ENCODE peak calls at places on chromosomes 3 and 15, in seven cellular contexts. Q is fibroblast of lung, A is thoracic aorta, V is H9, O is K562, U is astrocyte, G is left ventricle myocardium inferior. J is an unnamed sample.
A peak's percentile ranks its signal among the peaks of the same experiment; 100 is the strongest.

GRCh38 chr3:111593666-111594065 is 1.5 kb downstream of the ZBED2 start:
- DNase-seq in U (no peak), O (no peak), V (no peak), G (no peak), A (no peak), Q (no peak), J (no peak)

GRCh38 chr15:74725845-74726773 is 781 bp upstream of the CYP1A1 start:
- DNase-seq in V (peak; percentile 73), A (no peak), Q (no peak), O (no peak), U (no peak), G (peak; percentile 37), J (peak; percentile 79)

GRCh38 chr3:176513604-176514003 is 683.7 kb downstream of the TBL1XR1 start:
- DNase-seq in O (no peak), G (no peak), U (no peak), A (no peak), Q (no peak), V (no peak), J (peak; percentile 14)

GRCh38 chr3:174538116-174538515 is 321.0 kb upstream of the NAALADL2 start:
- DNase-seq in A (no peak), U (no peak), G (no peak), V (no peak), O (no peak), Q (peak; percentile 19), J (peak; percentile 19)

GRCh38 chr3:30511524-30512278 is 94.7 kb upstream of the TGFBR2 start:
- DNase-seq in U (peak; percentile 98), Q (peak; percentile 99), O (no peak), G (no peak), V (no peak), A (no peak), J (no peak)

GRCh38 chr3:108076564-108076963 is 14.3 kb downstream of the CD47 start:
- DNase-seq in Q (no peak), U (no peak), V (no peak), G (no peak), O (no peak), A (no peak), J (no peak)

GRCh38 chr15:70200511-70200991 is 102.8 kb upstream of the TLE3 start:
- DNase-seq in U (no peak), A (no peak), O (no peak), G (no peak), Q (no peak), V (no peak), J (no peak)

GRCh38 chr15:79099692-79100091 is 9.1 kb upstream of the RASGRF1 start:
- DNase-seq in G (no peak), O (no peak), V (peak; percentile 19), Q (no peak), A (no peak), U (no peak), J (no peak)

GRCh38 chr3:156553705-156554356 is 1.1 kb downstream of the SSR3 start:
- DNase-seq in U (peak; percentile 85), V (no peak), O (peak; percentile 28), G (no peak), Q (peak; percentile 88), A (no peak), J (no peak)

GRCh38 chr3:20190991-20191390 is 5.0 kb upstream of the SGO1 start:
- DNase-seq in U (no peak), Q (no peak), G (no peak), A (no peak), O (no peak), V (peak; percentile 36), J (peak; percentile 14)

GRCh38 chr3:133812872-133813271 is 7.3 kb downstream of the SRPRB start:
- DNase-seq in A (no peak), O (no peak), G (no peak), V (no peak), Q (peak; percentile 38), U (peak; percentile 20), J (no peak)

GRCh38 chr15:51218249-51218648 is 120.1 kb downstream of the CYP19A1 start:
- DNase-seq in A (no peak), Q (peak; percentile 56), U (peak; percentile 46), O (no peak), G (no peak), V (no peak), J (no peak)

GRCh38 chr3:127915937-127916480 is 977 bp downstream of the KBTBD12 start:
- DNase-seq in A (no peak), G (no peak), U (peak; percentile 0), V (no peak), O (no peak), Q (peak; percentile 18), J (no peak)

GRCh38 chr15:82832601-82833209 is 23.3 kb downstream of the WHAMM start:
- DNase-seq in A (no peak), V (no peak), U (peak; percentile 93), G (no peak), Q (peak; percentile 93), O (no peak), J (no peak)

GRCh38 chr3:10683106-10683505 is 132.9 kb upstream of the SLC6A11 start:
- DNase-seq in A (no peak), V (no peak), Q (peak; percentile 53), G (no peak), U (peak; percentile 42), O (no peak), J (no peak)

GRCh38 chr3:141797167-141797773 is 34.1 kb downstream of the GRK7 start:
- DNase-seq in U (peak; percentile 20), Q (peak; percentile 31), G (peak; percentile 81), O (no peak), V (peak; percentile 85), A (no peak), J (peak; percentile 96)

GRCh38 chr3:79864077-79864476 is 96.3 kb upstream of the ROBO1 start:
- DNase-seq in U (no peak), A (no peak), Q (no peak), G (no peak), V (no peak), O (no peak), J (no peak)

GRCh38 chr15:99070268-99070667 is 34.6 kb upstream of the SYNM start:
- DNase-seq in V (no peak), A (no peak), G (no peak), O (no peak), U (peak; percentile 41), Q (peak; percentile 41), J (no peak)

GRCh38 chr15:72160846-72161245 is 36.7 kb downstream of the GRAMD2A start:
- DNase-seq in G (no peak), V (no peak), Q (no peak), O (no peak), A (no peak), U (no peak), J (no peak)
- H3K27ac ChIP-seq in G (no peak overlapping the region), V (no peak overlapping the region), Q (no peak overlapping the region), O (no peak overlapping the region), A (no peak overlapping the region), U (no peak overlapping the region), J (no peak overlapping the region)

DNA sequence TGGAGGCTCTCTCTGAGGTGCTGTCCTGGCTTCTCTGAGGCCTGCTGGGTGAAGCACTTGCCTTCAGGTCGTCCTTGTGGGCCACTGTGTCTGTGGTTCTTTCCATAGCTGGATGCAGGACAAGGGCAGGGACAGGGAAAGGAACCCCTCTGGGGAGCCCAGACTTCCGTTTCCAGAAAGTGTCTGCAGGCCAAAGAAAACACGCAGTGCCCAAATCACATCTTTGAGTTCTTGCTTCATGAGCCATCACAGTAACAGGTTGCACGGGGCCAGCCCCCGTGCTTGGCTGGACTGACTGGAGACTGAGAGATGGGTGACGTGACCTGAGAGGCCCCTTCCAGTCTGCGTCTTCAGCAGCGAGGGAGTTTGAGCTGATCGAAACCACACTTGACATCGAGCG is 115.8 kb downstream of the GABRG3 start:
- DNase-seq in U (no peak), V (no peak), A (no peak), G (no peak), Q (peak; percentile 16), O (no peak), J (no peak)
- H3K27ac ChIP-seq in U (no peak overlapping the region), V (no peak overlapping the region), A (no peak overlapping the region), G (no peak overlapping the region), Q (no peak overlapping the region), O (peak overlapping the region; percentile 53), J (no peak overlapping the region)

GRCh38 chr3:137010137-137010536 is 52.4 kb downstream of the IL20RB start:
- DNase-seq in O (no peak), V (no peak), G (no peak), Q (no peak), A (no peak), U (no peak), J (no peak)

GRCh38 chr3:137012097-137012501 is 54.3 kb downstream of the IL20RB start:
- DNase-seq in A (no peak), V (no peak), G (no peak), O (no peak), Q (peak; percentile 71), U (peak; percentile 60), J (no peak)

GRCh38 chr3:137013955-137014688 is 56.3 kb downstream of the IL20RB start:
- DNase-seq in Q (peak; percentile 73), G (peak; percentile 88), O (peak; percentile 77), V (peak; percentile 89), U (peak; percentile 56), A (peak; percentile 69), J (peak; percentile 90)

GRCh38 chr3:137008976-137009375 is 51.2 kb downstream of the IL20RB start:
- DNase-seq in V (no peak), A (no peak), Q (no peak), G (no peak), U (no peak), O (no peak), J (no peak)
- H3K27ac ChIP-seq in V (no peak overlapping the region), A (no peak overlapping the region), Q (no peak overlapping the region), G (no peak overlapping the region), U (no peak overlapping the region), O (no peak overlapping the region), J (no peak overlapping the region)

DNA sequence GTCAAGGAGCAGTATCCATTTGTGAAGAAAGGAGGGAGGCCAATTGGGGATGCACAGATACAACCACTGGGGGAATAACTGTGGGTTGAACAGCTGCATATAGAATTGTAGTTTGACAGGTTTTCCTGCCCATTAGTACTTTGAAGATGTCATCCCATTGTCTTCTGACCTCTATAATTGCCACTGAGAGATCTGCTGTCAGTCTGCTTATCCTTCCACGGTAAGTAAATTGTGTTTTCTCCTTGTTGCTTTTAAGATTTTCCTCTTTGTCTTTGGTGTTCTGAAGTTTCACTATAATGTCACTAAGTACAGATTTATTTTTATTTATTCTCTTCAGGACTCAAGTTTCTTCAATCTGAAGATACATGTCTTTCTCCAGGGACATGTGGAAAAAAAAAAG is 56.6 kb downstream of the MOBP start:
- DNase-seq in U (no peak), A (no peak), Q (no peak), G (no peak), O (no peak), V (no peak), J (peak; percentile 13)
- H3K27ac ChIP-seq in U (no peak overlapping the region), A (no peak overlapping the region), Q (no peak overlapping the region), G (no peak overlapping the region), O (no peak overlapping the region), V (no peak overlapping the region), J (no peak overlapping the region)

GRCh38 chr3:72660270-72661114 is 187.8 kb downstream of the SHQ1 start:
- DNase-seq in G (no peak), Q (peak; percentile 32), V (no peak), A (no peak), U (peak; percentile 13), O (no peak), J (no peak)
- H3K27ac ChIP-seq in G (no peak overlapping the region), Q (no peak overlapping the region), V (no peak overlapping the region), A (no peak overlapping the region), U (no peak overlapping the region), O (no peak overlapping the region), J (no peak overlapping the region)